ENCODE peak calls at places on chromosomes 6 and 20, in eight cellular contexts. M is anterior cingulate cortex; C is dorsolateral prefrontal cortex; B is Ammon's horn; P is Right ventricle myocardium superior; D is activated CD8-positive, alpha-beta memory T cell treated with anti-CD3 and anti-CD28 coated beads, Interleukin-2, amount 10 ng/mL, durations not matched to agents 7 days and 5 days; Z is T-helper 2 cell; U is C1 segment of cervical spinal cord. H is an unnamed sample.
A peak's percentile ranks its signal among the peaks of the same experiment; 100 is the strongest.

GRCh38 chr20:884983-885952 is 30.9 kb downstream of the ANGPT4 start:
- DNase-seq in P (peak; percentile 82), M (no peak), B (peak; percentile 56), U (no peak), D (no peak), Z (no peak), C (peak; percentile 58), H (no peak)

GRCh38 chr6:161354956-161355355 is 81.1 kb upstream of the AGPAT4 start:
- DNase-seq in D (no peak), C (no peak), U (no peak), P (no peak), M (no peak), Z (no peak), B (no peak), H (no peak)

GRCh38 chr6:122484760-122485159 is 13.2 kb upstream of the SERINC1 start:
- DNase-seq in B (no peak), U (no peak), C (no peak), D (no peak), P (no peak), Z (no peak), M (no peak), H (no peak)

GRCh38 chr20:25470045-25470444 is 62.6 kb downstream of the GINS1 start:
- DNase-seq in U (no peak), D (no peak), M (no peak), B (no peak), Z (no peak), C (no peak), P (no peak), H (no peak)

GRCh38 chr6:111566873-111567517 is 38.7 kb downstream of the TRAF3IP2 start:
- DNase-seq in B (peak; percentile 65), C (peak; percentile 72), Z (no peak), U (no peak), P (no peak), M (peak; percentile 24), D (no peak), H (no peak)

GRCh38 chr6:42028234-42029061 is 21.9 kb upstream of the TAF8 start:
- DNase-seq in M (no peak), Z (no peak), U (no peak), B (no peak), P (peak; percentile 57), C (no peak), D (no peak), H (no peak)

GRCh38 chr6:125363360-125364121 is 61.8 kb upstream of the HDDC2 start:
- DNase-seq in M (no peak), Z (no peak), U (peak; percentile 47), P (peak; percentile 82), D (no peak), B (peak; percentile 39), C (no peak), H (no peak)

GRCh38 chr6:117547688-117548621 is 54.4 kb downstream of the GOPC start:
- DNase-seq in C (peak; percentile 73), U (peak; percentile 53), D (peak; percentile 64), B (peak; percentile 68), M (no peak), P (peak; percentile 77), Z (peak; percentile 49), H (no peak)

GRCh38 chr6:108644252-108644651 is 83.5 kb downstream of the FOXO3 start:
- DNase-seq in U (no peak), C (no peak), M (no peak), B (no peak), D (no peak), P (no peak), Z (no peak), H (no peak)

GRCh38 chr20:20525756-20526155 is 157.9 kb downstream of the INSM1 start:
- DNase-seq in P (no peak), D (no peak), B (peak; percentile 85), C (no peak), Z (no peak), M (no peak), U (peak; percentile 22), H (no peak)

GRCh38 chr20:57772349-57772964 is 62.6 kb upstream of the PMEPA1 start:
- DNase-seq in D (peak; percentile 46), P (no peak), Z (no peak), U (no peak), B (no peak), M (no peak), C (no peak), H (no peak)

GRCh38 chr6:38169826-38170526 is 350.4 kb downstream of the ZFAND3 start:
- DNase-seq in B (no peak), U (no peak), M (no peak), D (no peak), P (no peak), C (peak; percentile 21), Z (no peak), H (no peak)

GRCh38 chr20:31712564-31713311 is 9.9 kb downstream of the BCL2L1 start:
- DNase-seq in D (no peak), B (peak; percentile 96), P (peak; percentile 87), C (peak; percentile 86), M (no peak), U (peak; percentile 77), Z (no peak), H (no peak)

GRCh38 chr6:95959291-95959690 is 56.5 kb upstream of the FUT9 start:
- DNase-seq in Z (no peak), C (no peak), P (no peak), B (peak; percentile 43), M (no peak), U (no peak), D (no peak), H (peak; percentile 26)

GRCh38 chr6:81228912-81229540 is 523.5 kb downstream of the TENT5A start:
- DNase-seq in C (no peak), Z (no peak), M (no peak), U (no peak), D (no peak), B (no peak), P (no peak), H (no peak)

GRCh38 chr20:10855031-10855430 is 181.2 kb upstream of the JAG1 start:
- DNase-seq in C (no peak), D (no peak), B (no peak), P (no peak), M (no peak), U (no peak), Z (no peak), H (no peak)

GRCh38 chr6:26053929-26054658 is 33.1 kb upstream of the HFE start:
- DNase-seq in Z (no peak), C (no peak), U (no peak), M (no peak), B (peak; percentile 6), P (no peak), D (no peak), H (no peak)

GRCh38 chr6:37177950-37178517 is 8.1 kb downstream of the PIM1 start:
- DNase-seq in Z (no peak), D (no peak), M (no peak), U (no peak), P (no peak), C (no peak), B (no peak), H (no peak)

GRCh38 chr6:78810146-78810545 is 57.2 kb upstream of the IRAK1BP1 start:
- DNase-seq in U (no peak), Z (no peak), P (no peak), B (peak; percentile 44), C (no peak), M (no peak), D (no peak), H (peak; percentile 20)

GRCh38 chr20:38134427-38135281 is 30.4 kb downstream of the TGM2 start:
- DNase-seq in U (no peak), M (no peak), P (no peak), D (no peak), B (no peak), C (no peak), Z (no peak), H (no peak)

GRCh38 chr20:45354423-45355208 is 6.4 kb upstream of the SDC4 start:
- DNase-seq in D (no peak), B (no peak), U (no peak), C (no peak), P (no peak), M (no peak), Z (no peak), H (no peak)

GRCh38 chr20:47796952-47797351 is 11.7 kb upstream of the SULF2 start:
- DNase-seq in M (no peak), C (no peak), U (no peak), Z (no peak), P (peak; percentile 60), B (no peak), D (no peak), H (no peak)

GRCh38 chr6:138410048-138410735 is 6.2 kb downstream of the HEBP2 start:
- DNase-seq in C (no peak), Z (no peak), P (no peak), B (no peak), D (no peak), U (no peak), M (no peak), H (no peak)

GRCh38 chr20:60170116-60170515 is 211.9 kb downstream of the CDH26 start:
- DNase-seq in P (no peak), D (no peak), Z (no peak), C (no peak), U (no peak), M (no peak), B (no peak), H (no peak)

GRCh38 chr6:54932622-54933021 is 86.1 kb downstream of the FAM83B start:
- DNase-seq in Z (no peak), C (no peak), D (no peak), M (no peak), U (no peak), B (no peak), P (no peak), H (no peak)

GRCh38 chr20:36472656-36473071 is 68.7 kb upstream of the MYL9 start:
- DNase-seq in B (no peak), C (no peak), Z (no peak), U (no peak), D (peak; percentile 53), P (peak; percentile 74), M (no peak), H (no peak)

GRCh38 chr6:149855040-149855654 is 9.0 kb downstream of the LRP11 start:
- DNase-seq in Z (no peak), U (no peak), M (no peak), B (no peak), D (no peak), C (no peak), P (no peak), H (no peak)

GRCh38 chr20:15012551-15012950 is 675.1 kb upstream of the FLRT3 start:
- DNase-seq in U (no peak), M (no peak), Z (no peak), C (no peak), D (no peak), B (peak; percentile 20), P (no peak), H (peak; percentile 26)

GRCh38 chr20:5270608-5271007 is 46.1 kb downstream of the PROKR2 start:
- DNase-seq in C (no peak), D (no peak), Z (no peak), P (no peak), B (no peak), U (no peak), M (no peak), H (no peak)

GRCh38 chr6:54910326-54910952 is 63.9 kb downstream of the FAM83B start:
- DNase-seq in P (no peak), U (no peak), C (no peak), D (no peak), M (no peak), Z (no peak), B (peak; percentile 14), H (peak; percentile 92)

GRCh38 chr20:54084727-54085368 is 14.5 kb upstream of the BCAS1 start:
- DNase-seq in C (no peak), P (no peak), M (no peak), U (no peak), Z (no peak), B (no peak), D (no peak), H (no peak)